ENCODE peak calls at places on chromosomes 16 and 17, in five cellular contexts. Z is cardiac muscle cell, Y is breast epithelium, B is HFF-Myc, I is fibroblast of lung. A is an unnamed sample.

GRCh38 chr17:15048933-15049539 is 216.1 kb downstream of the PMP22 start:
- DNase-seq in Z (peak), Y (no peak), B (no peak), I (no peak), A (no peak)

GRCh38 chr16:54094641-54095040 is 191.9 kb downstream of the IRX3 start:
- DNase-seq in Z (no peak), Y (no peak), B (no peak), I (no peak), A (no peak)

GRCh38 chr17:30274887-30275286 is 16.9 kb downstream of the BLMH start:
- DNase-seq in Z (no peak), Y (no peak), B (no peak), I (no peak), A (no peak)

GRCh38 chr17:81884520-81884919 is 6.9 kb downstream of the ALYREF start:
- DNase-seq in Z (no peak), Y (no peak), B (no peak), I (peak), A (no peak)

GRCh38 chr16:66326995-66327513 is 39.4 kb upstream of the CDH5 start:
- DNase-seq in Z (no peak), Y (no peak), B (no peak), I (no peak), A (no peak)

GRCh38 chr17:77324227-77324626 is 183.5 kb downstream of the SEC14L1 start:
- DNase-seq in Z (no peak), Y (peak), B (no peak), I (no peak), A (peak)

GRCh38 chr16:54285414-54286066 is 1.0 kb downstream of the IRX3 start:
- DNase-seq in Z (peak), Y (no peak), B (no peak), I (peak), A (no peak)

GRCh38 chr16:86982347-86982596 is 334.9 kb downstream of the C16orf95 start:
- DNase-seq in Z (no peak), Y (peak), B (no peak), I (no peak), A (no peak)

GRCh38 chr17:75475144-75475835 is 18.9 kb downstream of the TMEM94 start:
- DNase-seq in Z (no peak), Y (no peak), B (no peak), I (peak), A (no peak)

GRCh38 chr16:81778861-81779539 is at the start of gene PLCG2:
- DNase-seq in Z (peak), Y (peak), B (no peak), I (peak), A (peak)

DNA sequence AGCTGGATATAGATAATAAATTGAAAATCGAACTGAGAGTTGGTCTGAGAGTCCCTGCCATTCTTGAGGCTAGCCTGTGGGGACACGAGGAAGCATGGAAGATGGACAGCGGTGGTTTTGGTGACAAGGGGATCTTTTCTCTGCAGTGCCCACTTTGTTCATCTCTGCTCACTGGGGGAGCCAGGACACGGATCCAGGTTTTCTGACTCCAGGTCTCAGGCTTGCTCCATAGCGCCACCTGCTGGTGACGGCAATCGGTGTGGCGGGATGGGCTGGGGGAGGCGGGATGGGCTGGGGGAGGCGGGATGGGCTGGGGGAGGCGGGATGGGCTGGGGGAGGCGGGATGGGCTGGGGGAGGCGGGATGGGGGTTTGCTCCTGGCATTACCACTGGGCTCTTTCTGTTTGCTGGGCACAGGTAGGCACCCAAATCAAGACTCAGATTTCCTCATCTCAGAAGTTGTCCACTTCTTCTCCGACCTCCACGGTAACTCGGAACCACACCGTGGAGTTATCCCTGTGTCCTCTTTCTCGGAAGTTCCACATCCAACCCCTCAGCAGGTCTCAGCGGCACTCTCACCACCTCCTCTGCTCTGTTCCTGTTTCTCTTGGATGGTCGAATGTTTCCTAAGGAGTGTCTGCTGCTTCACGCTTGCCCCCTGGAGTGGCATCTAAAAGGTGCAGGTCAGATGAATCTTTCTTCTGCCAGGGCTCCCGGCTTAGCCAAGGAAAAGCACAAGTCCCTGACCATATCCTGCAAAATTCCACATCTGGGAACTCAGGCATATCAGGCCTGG is 142.4 kb downstream of the CYLD start:
- DNase-seq in Z (no peak), Y (no peak), B (no peak), I (no peak), A (no peak)
- TF ChIP-seq CTCF in Z (peak), Y (no peak), B (peak), I (no peak), A (no peak)

GRCh38 chr17:5785343-5785742 is 201.0 kb upstream of the NLRP1 start:
- DNase-seq in Z (no peak), Y (no peak), B (no peak), I (peak), A (no peak)

GRCh38 chr17:5783851-5784250 is 199.5 kb upstream of the NLRP1 start:
- DNase-seq in Z (no peak), Y (no peak), B (no peak), I (no peak), A (no peak)

GRCh38 chr17:5784791-5785190 is 200.5 kb upstream of the NLRP1 start:
- DNase-seq in Z (no peak), Y (no peak), B (no peak), I (no peak), A (no peak)

GRCh38 chr17:5786510-5786875 is 202.2 kb upstream of the NLRP1 start:
- DNase-seq in Z (no peak), Y (no peak), B (no peak), I (no peak), A (no peak)

DNA sequence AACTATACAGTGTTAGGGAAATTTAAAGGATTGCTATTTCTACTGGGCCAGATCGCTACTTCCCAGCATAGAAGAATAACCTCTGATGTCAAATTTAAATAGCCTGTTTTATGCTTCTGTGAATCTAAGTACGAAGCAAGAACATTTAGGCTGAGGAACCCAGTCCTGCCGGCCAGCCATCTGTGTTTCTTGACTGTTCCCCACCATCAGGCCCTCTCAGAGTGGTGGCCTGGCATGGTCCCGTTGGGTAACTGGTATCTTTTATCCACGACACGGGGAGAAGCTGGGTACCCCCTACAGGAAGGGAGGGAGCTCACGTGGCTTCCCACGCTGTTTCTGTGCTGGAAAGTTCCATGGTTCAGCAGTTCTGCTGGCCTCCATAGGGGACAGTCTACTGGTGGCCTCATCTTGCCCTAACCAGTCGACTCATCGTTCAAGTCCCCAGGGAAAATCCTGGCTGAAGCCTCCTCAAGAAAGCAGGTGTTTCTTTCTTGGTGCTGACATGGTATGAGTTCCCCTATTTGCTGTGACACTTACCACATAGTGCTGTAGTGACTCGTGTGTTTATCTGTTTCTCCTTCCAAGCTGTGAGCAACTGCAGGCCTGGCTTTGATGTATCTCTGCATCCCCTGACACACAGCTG is 201.7 kb upstream of the NLRP1 start:
- DNase-seq in Z (no peak), Y (no peak), B (no peak), I (peak), A (no peak)
- TF ChIP-seq CTCF in Z (no peak), Y (no peak), B (no peak), I (no peak), A (no peak)

GRCh38 chr17:11825902-11826301 is 171.4 kb downstream of the ZNF18 start:
- DNase-seq in Z (no peak), Y (no peak), B (no peak), I (no peak), A (no peak)
- TF ChIP-seq CTCF in Z (no peak), Y (no peak), B (no peak), I (no peak), A (no peak)

GRCh38 chr17:50169121-50169764 is 3.4 kb downstream of the SGCA start:
- DNase-seq in Z (peak), Y (no peak), B (no peak), I (peak), A (no peak)
- TF ChIP-seq CTCF in Z (peak), Y (peak), B (peak), I (peak), A (no peak)

GRCh38 chr17:8187517-8188407 is 2.2 kb downstream of the BORCS6 start:
- DNase-seq in Z (peak), Y (peak), B (peak), I (peak), A (peak)

GRCh38 chr17:8189041-8189710 is 804 bp downstream of the BORCS6 start:
- DNase-seq in Z (no peak), Y (no peak), B (no peak), I (peak), A (no peak)

GRCh38 chr17:8190506-8190905 is 526 bp upstream of the BORCS6 start:
- DNase-seq in Z (no peak), Y (no peak), B (no peak), I (no peak), A (no peak)

GRCh38 chr17:8188408-8188839 is 1.6 kb downstream of the BORCS6 start:
- DNase-seq in Z (no peak), Y (no peak), B (no peak), I (no peak), A (no peak)

GRCh38 chr17:8189711-8190477 is at the start of gene BORCS6:
- DNase-seq in Z (peak), Y (peak), B (peak), I (peak), A (peak)
- TF ChIP-seq CTCF in Z (no peak), Y (no peak), B (no peak), I (peak), A (no peak)

GRCh38 chr16:17465460-17465859 is 5.3 kb downstream of the XYLT1 start:
- DNase-seq in Z (no peak), Y (no peak), B (no peak), I (no peak), A (no peak)
- TF ChIP-seq CTCF in Z (no peak), Y (no peak), B (no peak), I (no peak), A (no peak)